ENCODE peak calls at places on chromosomes 2 and 18, in four cellular contexts. B, T, G and I are unnamed samples.

GRCh38 chr2:173064231-173064805 is 11.3 kb upstream of the MAP3K20 start:
- DNase-seq in T (peak; percentile 66), B (no peak), G (no peak), I (no peak)

GRCh38 chr2:239131521-239131920 is 269.3 kb downstream of the HDAC4 start:
- DNase-seq in G (no peak), T (no peak), B (no peak), I (no peak)

GRCh38 chr2:14234911-14235310 is 397.6 kb upstream of the LRATD1 start:
- DNase-seq in G (no peak), T (no peak), B (no peak), I (no peak)

GRCh38 chr2:190781604-190782198 is 98.9 kb upstream of the GLS start:
- DNase-seq in B (peak; percentile 44), T (peak; percentile 76), G (no peak), I (peak; percentile 66)

GRCh38 chr2:54984476-54984875 is 65.8 kb downstream of the RTN4 start:
- DNase-seq in B (no peak), T (no peak), G (no peak), I (no peak)

GRCh38 chr2:28419003-28419704 is 26.5 kb downstream of the FOSL2 start:
- DNase-seq in T (no peak), B (no peak), G (no peak), I (no peak)

GRCh38 chr2:189540551-189540950 is 40.0 kb downstream of the SLC40A1 start:
- DNase-seq in G (no peak), T (no peak), B (no peak), I (no peak)

GRCh38 chr2:46097714-46098480 is 199.3 kb upstream of the EPAS1 start:
- DNase-seq in B (no peak), T (peak; percentile 100), G (no peak), I (peak; percentile 97)

GRCh38 chr18:50879302-50880107 is 587 bp downstream of the ME2 start:
- DNase-seq in G (no peak), B (peak; percentile 31), T (peak; percentile 38), I (peak; percentile 65)

GRCh38 chr2:27075219-27075871 is 3.1 kb upstream of the EMILIN1 start:
- DNase-seq in G (no peak), T (peak; percentile 26), B (no peak), I (peak; percentile 74)

GRCh38 chr2:109615637-109616144 is 1.5 kb downstream of the SOWAHC start:
- DNase-seq in T (no peak), B (no peak), G (peak; percentile 65), I (peak; percentile 35)

GRCh38 chr2:62137431-62137830 is 58.5 kb upstream of the B3GNT2 start:
- DNase-seq in T (peak; percentile 36), G (no peak), B (no peak), I (peak; percentile 28)

GRCh38 chr2:194343167-194343566 is 1313.9 kb upstream of the SLC39A10 start:
- DNase-seq in B (no peak), T (no peak), G (no peak), I (no peak)

GRCh38 chr2:206160124-206160806 is 570 bp downstream of the EEF1B2 start:
- DNase-seq in T (peak; percentile 38), B (no peak), G (no peak), I (no peak)

GRCh38 chr2:21452678-21453077 is 328.9 kb downstream of the TDRD15 start:
- DNase-seq in G (no peak), T (no peak), B (no peak), I (peak; percentile 37)

GRCh38 chr18:61496374-61496773 is 163.1 kb downstream of the CDH20 start:
- DNase-seq in B (no peak), G (no peak), T (no peak), I (no peak)

GRCh38 chr2:120436885-120437603 is 91.1 kb downstream of the INHBB start:
- DNase-seq in T (peak; percentile 13), G (peak; percentile 88), B (no peak), I (no peak)

GRCh38 chr2:239308696-239309397 is 92.0 kb downstream of the HDAC4 start:
- DNase-seq in B (no peak), T (peak; percentile 80), G (peak; percentile 43), I (peak; percentile 40)

GRCh38 chr2:20650412-20650879 is 452 bp downstream of the HS1BP3 start:
- DNase-seq in B (no peak), T (peak; percentile 38), G (no peak), I (peak; percentile 63)

DNA sequence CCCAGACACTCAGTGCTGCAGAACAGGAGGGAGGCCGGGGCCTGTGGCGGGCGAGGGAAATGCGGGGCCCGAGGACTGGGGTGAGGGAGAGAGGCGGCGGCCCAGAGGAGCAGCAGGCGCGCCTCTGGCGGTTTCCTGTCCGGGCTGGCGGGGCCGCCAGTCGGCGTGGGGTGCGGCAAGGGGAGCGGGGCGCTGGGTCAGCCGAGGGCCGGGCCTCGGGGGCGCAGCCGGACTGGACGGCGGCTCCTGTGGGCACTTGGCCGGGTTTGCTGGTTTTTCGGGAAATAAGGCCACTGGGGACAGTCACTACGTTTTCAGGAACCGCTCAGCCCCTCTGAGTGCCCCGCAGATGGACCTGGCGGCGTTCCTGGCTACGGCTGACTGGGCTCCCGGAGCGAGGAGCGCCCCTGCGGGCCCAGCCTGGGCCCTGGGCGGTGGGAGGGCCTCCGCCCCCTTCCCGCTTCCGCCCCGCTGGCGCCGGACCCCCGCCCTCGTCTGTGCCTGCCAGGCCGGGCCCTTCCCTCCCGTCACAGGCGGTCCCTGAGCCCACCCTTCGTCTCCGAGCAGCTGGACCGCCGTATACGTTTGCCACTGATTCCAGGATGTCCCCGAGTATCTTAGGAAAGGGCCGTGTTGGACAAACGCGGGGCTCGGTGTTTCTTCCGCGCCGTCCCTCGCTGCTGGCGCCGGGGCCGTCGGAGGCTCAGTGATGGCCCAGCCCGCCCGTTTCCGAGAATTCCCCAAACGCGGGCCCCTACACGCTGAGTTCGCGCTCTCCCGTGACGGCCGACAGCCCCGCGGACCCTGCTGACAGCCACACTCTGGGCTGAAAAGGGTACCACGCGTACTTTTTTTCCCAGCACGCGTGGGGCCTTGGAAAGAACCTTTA is 84.6 kb downstream of the FAM210A start:
- DNase-seq in T (no peak), B (no peak), G (no peak), I (no peak)
- H3K4me3 ChIP-seq in T (no peak overlapping the region), B (no peak overlapping the region), G (peak overlapping the region; percentile 47), I (peak overlapping the region; percentile 35)

DNA sequence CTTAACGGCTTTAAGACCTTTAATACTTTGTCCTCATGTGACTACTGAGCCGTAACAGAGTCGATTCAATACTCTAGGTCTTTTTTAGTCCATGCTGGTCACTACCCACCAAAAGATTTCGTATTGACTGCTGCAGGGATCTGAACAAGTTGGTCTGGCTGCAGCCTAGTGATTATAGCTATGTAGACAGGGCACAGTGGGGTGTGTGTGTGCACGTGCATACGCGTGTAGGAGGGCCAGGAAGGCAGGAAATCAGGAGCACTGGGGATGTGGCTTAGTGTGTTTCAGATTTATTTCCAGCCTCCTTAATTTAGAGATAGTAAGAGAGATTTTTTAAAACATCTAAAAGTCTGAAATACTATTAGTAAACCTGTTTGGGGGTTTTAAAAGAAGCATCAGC is 161.4 kb downstream of the MYO3B start:
- DNase-seq in G (no peak), T (no peak), B (no peak), I (no peak)
- H3K18ac ChIP-seq in G (peak overlapping the region; percentile 42), T (no peak overlapping the region), B (no peak overlapping the region), I (no peak overlapping the region)

GRCh38 chr2:118000041-118000440 is 13.8 kb downstream of the CCDC93 start:
- DNase-seq in G (no peak), B (no peak), T (no peak), I (no peak)
- H3K4me3 ChIP-seq in G (no peak overlapping the region), B (no peak overlapping the region), T (no peak overlapping the region), I (no peak overlapping the region)

GRCh38 chr2:6917071-6917760 is at the start of gene RNF144A:
- DNase-seq in T (peak; percentile 12), B (peak; percentile 69), G (peak; percentile 87), I (peak; percentile 61)
- H3K18ac ChIP-seq in T (no peak within 1 kb of the TSS), B (peak within 1 kb of the TSS; percentile 97), G (peak within 1 kb of the TSS; percentile 99), I (peak within 1 kb of the TSS; percentile 90)

GRCh38 chr2:232418466-232419244 is 12.0 kb downstream of the ALPG start:
- DNase-seq in B (no peak), T (no peak), G (peak; percentile 63), I (peak; percentile 49)

GRCh38 chr2:232420073-232420454 is 13.4 kb downstream of the ALPG start:
- DNase-seq in B (no peak), G (no peak), T (no peak), I (peak; percentile 2)

GRCh38 chr2:232420463-232421188 is 14.0 kb downstream of the ALPG start:
- DNase-seq in T (no peak), G (peak; percentile 76), B (no peak), I (peak; percentile 20)

GRCh38 chr2:232418056-232418455 is 11.4 kb downstream of the ALPG start:
- DNase-seq in T (no peak), G (no peak), B (no peak), I (no peak)

GRCh38 chr2:232419245-232420072 is 12.8 kb downstream of the ALPG start:
- DNase-seq in T (no peak), B (no peak), G (peak; percentile 72), I (peak; percentile 6)
- H3K4me3 ChIP-seq in T (no peak overlapping the region), B (no peak overlapping the region), G (peak overlapping the region; percentile 95), I (peak overlapping the region; percentile 37)

GRCh38 chr2:170240629-170241028 is 62.7 kb downstream of the MYO3B start:
- DNase-seq in G (no peak), T (no peak), B (no peak), I (no peak)

GRCh38 chr2:170243118-170243837 is 65.3 kb downstream of the MYO3B start:
- DNase-seq in B (no peak), G (no peak), T (no peak), I (no peak)

GRCh38 chr2:170244555-170244954 is 66.6 kb downstream of the MYO3B start:
- DNase-seq in T (no peak), B (no peak), G (no peak), I (no peak)

GRCh38 chr2:170243898-170244297 is 66.0 kb downstream of the MYO3B start:
- DNase-seq in G (no peak), T (no peak), B (no peak), I (no peak)

DNA sequence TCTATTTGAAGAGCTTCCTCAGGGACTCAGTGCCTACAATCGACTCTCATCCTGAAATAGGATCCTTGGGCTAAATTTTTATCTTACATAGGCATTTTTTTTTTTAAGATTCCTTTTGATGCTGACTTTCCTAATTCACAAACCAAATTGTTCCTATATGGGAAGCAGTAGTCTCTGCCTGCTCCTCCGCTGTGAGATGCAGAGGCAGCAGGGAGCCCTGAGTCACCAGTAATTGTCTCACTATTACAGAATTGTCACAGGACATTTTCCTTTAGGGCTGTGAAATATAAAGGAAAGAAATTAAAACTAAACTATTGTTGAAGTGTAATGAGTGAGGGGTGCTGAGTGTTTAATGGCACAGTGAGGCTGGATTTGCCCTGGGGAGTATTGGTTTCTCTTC is 63.8 kb downstream of the MYO3B start:
- DNase-seq in G (no peak), B (no peak), T (no peak), I (no peak)
- H3K18ac ChIP-seq in G (no peak overlapping the region), B (no peak overlapping the region), T (no peak overlapping the region), I (no peak overlapping the region)

GRCh38 chr18:25234363-25234639 is 117.7 kb downstream of the ZNF521 start:
- DNase-seq in T (no peak), G (no peak), B (no peak), I (no peak)
- H3K4me3 ChIP-seq in T (no peak overlapping the region), G (no peak overlapping the region), B (no peak overlapping the region), I (no peak overlapping the region)